ENCODE peak calls at places on chromosomes 11 and 22, in four cellular contexts. B, X, S and Y are unnamed samples.

GRCh38 chr11:106733518-106734162 is 284.6 kb downstream of the GUCY1A2 start:
- DNase-seq in S (no peak), X (no peak), B (no peak), Y (no peak)

GRCh38 chr22:29352778-29353177 is 35.6 kb downstream of the AP1B1 start:
- DNase-seq in X (no peak), S (no peak), B (no peak), Y (no peak)

GRCh38 chr11:77121096-77121640 is 6.9 kb upstream of the MYO7A start:
- DNase-seq in S (no peak), B (no peak), X (no peak), Y (peak; percentile 53)

GRCh38 chr11:58949184-58949583 is 9.9 kb downstream of the GLYATL1 start:
- DNase-seq in X (no peak), B (no peak), S (no peak), Y (no peak)

GRCh38 chr11:40139507-40139906 is 1319.9 kb downstream of the LRRC4C start:
- DNase-seq in B (no peak), X (no peak), S (no peak), Y (no peak)

GRCh38 chr22:25062378-25063095 is 110.0 kb downstream of the KIAA1671 start:
- DNase-seq in X (no peak), B (no peak), S (peak; percentile 85), Y (no peak)

GRCh38 chr22:25081409-25081824 is 118.2 kb upstream of the CRYBB3 start:
- DNase-seq in S (no peak), X (peak; percentile 31), B (no peak), Y (no peak)

GRCh38 chr22:20530368-20531153 is 23.2 kb downstream of the MED15 start:
- DNase-seq in S (no peak), X (no peak), B (no peak), Y (peak; percentile 28)

GRCh38 chr22:45496451-45496941 is 6.2 kb upstream of the FBLN1 start:
- DNase-seq in S (no peak), X (no peak), B (peak; percentile 51), Y (no peak)

GRCh38 chr22:23256986-23257888 is 76.9 kb downstream of the BCR start:
- DNase-seq in B (peak; percentile 74), S (no peak), X (no peak), Y (peak; percentile 75)

GRCh38 chr11:121109916-121110656 is 9.0 kb downstream of the TECTA start:
- DNase-seq in X (no peak), S (no peak), B (no peak), Y (no peak)

GRCh38 chr22:20567993-20568417 is 60.6 kb downstream of the MED15 start:
- DNase-seq in X (no peak), B (no peak), S (peak; percentile 53), Y (no peak)

GRCh38 chr11:32809313-32809712 is 14.9 kb upstream of the CCDC73 start:
- DNase-seq in X (peak; percentile 68), S (peak; percentile 79), B (peak; percentile 37), Y (peak; percentile 54)

GRCh38 chr11:115433376-115433775 is 70.8 kb downstream of the CADM1 start:
- DNase-seq in X (no peak), B (no peak), S (no peak), Y (no peak)

GRCh38 chr11:104120493-104121200 is 43.3 kb downstream of the PDGFD start:
- DNase-seq in B (peak; percentile 20), X (no peak), S (no peak), Y (no peak)

GRCh38 chr11:44840526-44840925 is 110.2 kb downstream of the TP53I11 start:
- DNase-seq in X (no peak), S (no peak), B (no peak), Y (no peak)

GRCh38 chr11:103619480-103619879 is 417.0 kb upstream of the DDI1 start:
- DNase-seq in S (no peak), X (no peak), B (no peak), Y (no peak)

GRCh38 chr11:6926208-6927029 is at the start of gene ZNF215:
- DNase-seq in S (peak; percentile 86), B (peak; percentile 68), X (peak; percentile 76), Y (peak; percentile 64)

GRCh38 chr11:118401880-118402590 is 629 bp downstream of the ATP5MG start:
- DNase-seq in X (no peak), B (no peak), S (no peak), Y (no peak)

GRCh38 chr11:19084661-19085315 is 24.3 kb upstream of the MRGPRX2 start:
- DNase-seq in B (no peak), X (no peak), S (no peak), Y (no peak)

GRCh38 chr11:62921573-62922188 is 518 bp upstream of the CHRM1 start:
- DNase-seq in S (peak; percentile 59), X (peak; percentile 54), B (no peak), Y (no peak)

GRCh38 chr11:92707173-92707619 is 262.3 kb upstream of the MTNR1B start:
- DNase-seq in X (no peak), S (no peak), B (no peak), Y (no peak)

GRCh38 chr22:38567531-38568245 is 2.3 kb downstream of the DMC1 start:
- DNase-seq in X (no peak), B (no peak), S (no peak), Y (no peak)

GRCh38 chr11:131666617-131667016 is 296.2 kb downstream of the NTM start:
- DNase-seq in S (peak; percentile 22), X (no peak), B (no peak), Y (no peak)

GRCh38 chr11:65615950-65616574 is 486 bp downstream of the PCNX3 start:
- DNase-seq in X (no peak), B (no peak), S (no peak), Y (no peak)

GRCh38 chr11:28526406-28526751 is 418.2 kb downstream of the METTL15 start:
- DNase-seq in B (no peak), S (no peak), X (no peak), Y (no peak)

GRCh38 chr11:43905788-43906187 is 25.2 kb downstream of the ALKBH3 start:
- DNase-seq in X (no peak), S (no peak), B (peak; percentile 72), Y (no peak)

GRCh38 chr11:112789481-112789880 is 171.7 kb upstream of the NCAM1 start:
- DNase-seq in B (no peak), S (no peak), X (no peak), Y (no peak)

GRCh38 chr11:3684787-3685186 is 13.6 kb upstream of the CHRNA10 start:
- DNase-seq in S (no peak), X (no peak), B (no peak), Y (no peak)

GRCh38 chr11:1652778-1653540 is 23.4 kb downstream of the KRTAP5-5 start:
- DNase-seq in X (peak; percentile 78), S (peak; percentile 95), B (peak; percentile 62), Y (peak; percentile 89)

GRCh38 chr22:42932197-42932519 is 75.1 kb upstream of the ARFGAP3 start:
- DNase-seq in X (no peak), S (no peak), B (no peak), Y (no peak)

GRCh38 chr22:42931421-42932196 is 74.5 kb upstream of the ARFGAP3 start:
- DNase-seq in X (peak; percentile 45), S (peak; percentile 86), B (no peak), Y (no peak)

GRCh38 chr22:42934338-42934737 is 77.3 kb upstream of the ARFGAP3 start:
- DNase-seq in B (no peak), S (peak; percentile 79), X (no peak), Y (no peak)

GRCh38 chr22:42932857-42933782 is 76.0 kb upstream of the ARFGAP3 start:
- DNase-seq in S (peak; percentile 87), X (no peak), B (no peak), Y (peak; percentile 52)

GRCh38 chr22:42933783-42934144 is 76.7 kb upstream of the ARFGAP3 start:
- DNase-seq in B (no peak), S (no peak), X (no peak), Y (no peak)
- H3K4me3 ChIP-seq in B (no peak overlapping the region), S (peak overlapping the region; percentile 24), X (no peak overlapping the region), Y (peak overlapping the region; percentile 4)

DNA sequence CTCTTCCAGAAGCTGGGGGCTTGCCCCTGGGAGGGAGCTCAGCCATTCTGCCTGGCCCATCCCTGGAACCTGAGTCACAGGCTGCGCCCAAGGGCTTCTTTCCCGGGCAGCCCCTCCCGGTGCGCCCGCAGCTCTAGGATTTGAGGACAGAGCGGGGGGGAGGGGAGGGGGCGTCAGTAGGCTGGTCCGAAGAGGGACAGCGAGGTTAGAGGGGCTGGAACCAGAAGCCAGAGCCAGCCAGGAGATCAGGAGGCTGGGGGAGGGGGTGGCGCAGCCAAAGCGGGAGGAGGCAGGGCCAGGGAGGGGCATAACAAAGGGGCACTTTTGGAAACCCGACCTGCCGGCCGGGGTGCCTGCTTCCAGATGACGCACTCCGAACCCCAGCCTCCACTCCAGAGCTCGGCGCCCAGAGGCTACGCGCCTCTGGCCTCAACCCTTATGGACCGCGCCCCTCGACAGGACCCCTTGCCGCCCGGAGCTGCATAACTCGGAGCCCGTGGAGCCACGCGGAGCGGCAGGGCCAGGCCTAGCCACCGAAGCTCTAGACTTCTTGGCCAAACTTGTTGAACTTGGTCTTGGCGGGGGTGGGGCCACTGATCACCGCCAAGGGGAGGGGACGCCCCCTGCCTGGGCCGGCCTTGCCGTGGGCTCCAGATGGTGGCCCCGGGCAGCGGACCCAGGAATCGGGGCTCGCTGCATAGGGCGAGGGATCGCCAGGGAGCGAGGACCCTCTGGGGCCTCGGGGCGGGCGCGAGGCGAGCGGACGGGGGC is 744 bp downstream of the PACSIN3 start:
- DNase-seq in S (no peak), B (peak; percentile 71), X (peak; percentile 64), Y (peak; percentile 85)
- TF ChIP-seq POLR2A in S (no peak), B (no peak), X (peak; percentile 81), Y (no peak)

DNA sequence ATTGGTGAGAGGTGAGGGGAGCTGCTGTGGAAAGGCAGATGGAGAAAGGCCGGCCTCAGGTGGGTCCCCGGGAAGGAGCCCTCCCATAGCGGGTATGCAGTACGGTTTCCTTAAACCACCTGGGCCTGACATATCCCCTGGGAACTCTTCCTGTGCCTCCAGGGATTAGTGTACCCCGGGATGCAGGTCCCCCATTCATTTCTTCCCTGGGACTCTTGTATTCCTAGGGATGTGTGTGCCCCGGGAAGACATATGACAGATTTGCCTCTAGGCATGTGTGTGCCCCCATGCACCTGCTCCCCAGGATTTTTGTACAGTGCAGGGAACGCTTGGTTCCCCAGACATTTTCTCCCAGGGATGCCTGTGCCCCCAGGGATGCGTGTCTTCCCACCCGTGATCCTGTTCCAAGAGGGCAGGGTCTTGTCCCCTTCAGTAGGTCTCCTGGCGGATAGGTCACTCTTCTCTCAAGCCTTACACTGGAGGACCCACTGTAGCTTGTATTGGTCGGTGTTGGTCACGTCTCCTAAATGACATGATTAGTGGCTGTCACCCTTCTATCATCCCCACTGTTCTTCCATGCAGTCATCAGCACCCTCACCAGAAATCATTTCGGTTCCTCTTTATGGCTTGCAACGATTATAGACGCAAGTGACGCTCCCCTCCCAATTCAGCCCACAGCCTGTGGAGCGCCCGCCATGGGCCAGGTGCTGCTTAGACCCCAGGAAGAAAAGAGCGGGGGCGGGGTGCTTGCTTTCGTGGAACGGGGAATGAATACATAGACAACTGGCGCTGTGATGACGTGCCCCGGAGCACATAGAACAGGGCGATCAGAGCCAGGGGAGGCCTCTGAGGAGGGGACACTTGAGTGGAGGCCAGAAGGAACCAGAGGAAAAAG is 1.3 kb downstream of the PARVB start:
- DNase-seq in B (no peak), X (no peak), S (peak; percentile 88), Y (peak; percentile 60)
- H3K27ac ChIP-seq in B (no peak overlapping the region), X (no peak overlapping the region), S (peak overlapping the region; percentile 95), Y (peak overlapping the region; percentile 94)

GRCh38 chr11:116837231-116838091 is at the start of gene APOA1:
- DNase-seq in X (no peak), S (peak; percentile 69), B (peak; percentile 44), Y (peak; percentile 41)

GRCh38 chr11:116833816-116834534 is 3.4 kb downstream of the APOA1 start:
- DNase-seq in X (peak; percentile 42), B (no peak), S (peak; percentile 54), Y (no peak)

GRCh38 chr11:116835042-116835772 is 2.2 kb downstream of the APOA1 start:
- DNase-seq in X (no peak), B (no peak), S (no peak), Y (no peak)

GRCh38 chr11:116836648-116837023 is 786 bp downstream of the APOA1 start:
- DNase-seq in B (no peak), S (peak; percentile 65), X (no peak), Y (no peak)

GRCh38 chr11:116835791-116836647 is 1.4 kb downstream of the APOA1 start:
- DNase-seq in B (peak; percentile 99), X (peak; percentile 90), S (peak; percentile 94), Y (peak; percentile 92)
- H3K4me3 ChIP-seq in B (peak overlapping the region; percentile 23), X (no peak overlapping the region), S (peak overlapping the region; percentile 47), Y (peak overlapping the region; percentile 19)